ENCODE peak calls at places on chromosomes 6 and 20, in seven cellular contexts. J is stimulated activated naive B cell treated with anti-CD40 and anti-IgM and Interleukin-4, amounts not matched to agents 10 μg/mL and 1 μg/mL and 100 μg/mL, for 72 hours; U is psoas muscle; X is dorsolateral prefrontal cortex; R is germinal center; T is hypothalamus; P is cardiac fibroblast. W is an unnamed sample.

GRCh38 chr6:72977114-72977513 is 248.2 kb downstream of the KHDC1L start:
- DNase-seq in J (no peak), U (no peak), X (no peak), R (no peak), T (no peak), P (no peak), W (no peak)

GRCh38 chr6:40719671-40720374 is 132.7 kb upstream of the LRFN2 start:
- DNase-seq in J (peak), U (no peak), X (no peak), R (peak), T (no peak), P (peak), W (no peak)

GRCh38 chr20:40771848-40772247 is 82.8 kb upstream of the MAFB start:
- DNase-seq in J (no peak), U (no peak), X (no peak), R (no peak), T (no peak), P (no peak), W (no peak)

GRCh38 chr20:15155848-15156401 is 818.5 kb upstream of the FLRT3 start:
- DNase-seq in J (no peak), U (no peak), X (no peak), R (no peak), T (no peak), P (no peak), W (no peak)

GRCh38 chr6:4342407-4343137 is 207.2 kb upstream of the ECI2 start:
- DNase-seq in J (no peak), U (no peak), X (no peak), R (no peak), T (no peak), P (peak), W (no peak)

GRCh38 chr6:12110523-12111154 is 98.5 kb downstream of the HIVEP1 start:
- DNase-seq in J (no peak), U (no peak), X (no peak), R (no peak), T (no peak), P (no peak), W (no peak)

GRCh38 chr20:63054103-63054474 is 47.3 kb upstream of the BHLHE23 start:
- DNase-seq in J (no peak), U (no peak), X (peak), R (no peak), T (no peak), P (no peak), W (no peak)

GRCh38 chr6:44685213-44685612 is 297.7 kb downstream of the CDC5L start:
- DNase-seq in J (no peak), U (no peak), X (no peak), R (no peak), T (no peak), P (no peak), W (no peak)

GRCh38 chr6:100962466-100962865 is 81.3 kb upstream of the ASCC3 start:
- DNase-seq in J (no peak), U (no peak), X (no peak), R (no peak), T (no peak), P (no peak), W (no peak)